ENCODE peak calls at places on chromosomes 13 and 19, in six cellular contexts. D, C, E, Z, I and O are unnamed samples. For H3K36me3, the result is how much of the 10 kb centered on the place peaks cover.

GRCh38 chr13:29049524-29049923 is 229.4 kb downstream of the MTUS2 start:
- DNase-seq in D (no peak), C (no peak), E (no peak), Z (no peak), I (no peak), O (no peak)

GRCh38 chr19:4014541-4015491 is 7.3 kb downstream of the PIAS4 start:
- DNase-seq in D (no peak), C (peak), E (no peak), Z (no peak), I (peak), O (peak)

GRCh38 chr13:28131646-28132045 is 6.7 kb upstream of the PAN3 start:
- DNase-seq in D (no peak), C (no peak), E (no peak), Z (no peak), I (no peak), O (no peak)

GRCh38 chr19:55519461-55520311 is 17.2 kb downstream of the SBK2 start:
- DNase-seq in D (no peak), C (no peak), E (no peak), Z (peak), I (no peak), O (no peak)

GRCh38 chr19:3693030-3693925 is 7.0 kb downstream of the PIP5K1C start:
- DNase-seq in D (no peak), C (no peak), E (no peak), Z (no peak), I (no peak), O (no peak)

GRCh38 chr13:79837741-79838450 is 356.9 kb downstream of the NDFIP2 start:
- DNase-seq in D (no peak), C (no peak), E (no peak), Z (peak), I (no peak), O (no peak)

GRCh38 chr19:34041922-34042521 is 130.3 kb upstream of the LSM14A start:
- DNase-seq in D (peak), C (peak), E (peak), Z (no peak), I (peak), O (peak)

GRCh38 chr13:110400786-110401533 is 93.9 kb downstream of the COL4A2 start:
- DNase-seq in D (no peak), C (no peak), E (no peak), Z (peak), I (no peak), O (no peak)

GRCh38 chr13:112891477-112892401 is 77.3 kb upstream of the MCF2L start:
- DNase-seq in D (no peak), C (no peak), E (no peak), Z (no peak), I (no peak), O (no peak)

DNA sequence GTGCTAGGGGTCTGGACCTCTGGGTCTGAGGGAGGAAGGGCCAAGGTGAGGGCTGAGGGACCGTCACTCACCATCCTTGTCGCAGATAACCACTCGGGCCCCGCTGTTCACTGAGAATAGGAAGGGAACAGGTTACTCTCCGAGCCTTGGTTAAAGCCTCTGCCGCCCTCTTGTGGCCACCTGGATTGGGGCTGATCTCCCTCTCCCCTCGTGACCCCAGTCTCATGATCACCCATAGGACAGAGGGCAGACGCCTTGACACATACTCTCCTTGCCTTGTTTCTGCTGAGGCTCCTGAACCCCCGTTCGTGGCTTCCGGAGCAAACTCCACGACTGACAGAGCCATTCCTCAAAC is 580 bp downstream of the HSD17B14 start:
- DNase-seq in D (peak), C (peak), E (peak), Z (peak), I (peak), O (peak)
- TF ChIP-seq CTCF in D (peak), C (peak), E (peak), Z (peak), I (peak), O (peak)

DNA sequence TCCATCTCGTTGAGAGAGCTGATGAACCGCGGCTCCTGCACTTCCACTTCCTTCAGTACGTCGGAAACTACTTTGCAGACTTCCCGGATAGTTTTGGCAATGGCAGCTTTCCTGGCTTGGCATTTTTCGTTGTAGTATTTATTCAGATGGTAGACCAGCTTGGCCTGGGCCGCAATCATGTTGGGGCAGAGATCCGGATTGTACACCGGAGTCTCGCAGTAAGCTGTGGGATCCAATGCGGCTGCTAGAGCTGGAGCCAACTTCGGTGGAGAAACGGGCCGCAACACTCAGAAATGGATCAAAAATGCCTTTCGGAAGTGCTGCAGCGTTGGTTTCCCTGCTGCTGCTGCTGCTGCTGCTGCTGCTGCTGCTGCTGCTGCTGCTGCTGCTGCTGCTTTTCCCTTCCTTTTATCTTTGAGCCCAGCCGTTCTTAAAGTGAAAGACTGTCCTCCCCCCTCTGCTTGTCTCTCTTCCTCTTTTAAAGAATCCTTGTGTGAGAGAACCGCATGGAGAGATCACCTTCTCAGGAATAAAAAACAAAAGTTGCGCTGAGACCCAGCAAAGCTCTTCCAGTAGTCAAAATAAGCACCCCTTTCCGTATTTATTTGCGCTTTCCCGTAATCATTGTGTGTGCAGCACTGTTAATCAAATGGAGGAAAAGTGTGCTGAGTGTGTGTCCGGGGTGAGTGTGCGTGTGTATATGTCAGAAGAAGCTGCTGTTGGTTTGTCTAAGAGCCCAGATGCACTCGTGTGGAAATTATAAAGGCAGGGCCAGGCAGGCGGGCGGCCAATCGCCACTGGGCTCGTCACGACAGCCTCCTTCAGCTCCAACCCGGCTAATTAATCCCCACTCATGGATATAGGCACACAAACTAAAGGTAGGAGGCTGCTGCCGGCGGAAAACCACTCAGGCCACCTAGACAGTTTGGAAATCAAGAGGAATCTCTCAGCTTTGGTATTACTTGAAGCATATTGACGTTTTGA is at the start of gene MAB21L1:
- DNase-seq in D (no peak), C (no peak), E (no peak), Z (peak), I (peak), O (no peak)
- H3K27ac ChIP-seq in D (no peak), C (peak), E (no peak), Z (peak), I (peak), O (no peak)

GRCh38 chr19:7650148-7650547 is 13.2 kb downstream of the STXBP2 start:
- DNase-seq in D (no peak), C (no peak), E (no peak), Z (no peak), I (no peak), O (no peak)
- H3K36me3 ChIP-seq in D (under half), C (under half), E (under half), Z (under half), I (under half), O (under half)

GRCh38 chr13:23081901-23082300 is 98.9 kb upstream of the SGCG start:
- DNase-seq in D (no peak), C (no peak), E (no peak), Z (no peak), I (no peak), O (no peak)

GRCh38 chr13:23086951-23087350 is 93.8 kb upstream of the SGCG start:
- DNase-seq in D (no peak), C (no peak), E (no peak), Z (no peak), I (no peak), O (no peak)

GRCh38 chr13:23087884-23088283 is 92.9 kb upstream of the SGCG start:
- DNase-seq in D (no peak), C (no peak), E (no peak), Z (no peak), I (no peak), O (no peak)
- TF ChIP-seq CTCF in D (no peak), C (peak), E (no peak), Z (peak), I (no peak), O (no peak)

DNA sequence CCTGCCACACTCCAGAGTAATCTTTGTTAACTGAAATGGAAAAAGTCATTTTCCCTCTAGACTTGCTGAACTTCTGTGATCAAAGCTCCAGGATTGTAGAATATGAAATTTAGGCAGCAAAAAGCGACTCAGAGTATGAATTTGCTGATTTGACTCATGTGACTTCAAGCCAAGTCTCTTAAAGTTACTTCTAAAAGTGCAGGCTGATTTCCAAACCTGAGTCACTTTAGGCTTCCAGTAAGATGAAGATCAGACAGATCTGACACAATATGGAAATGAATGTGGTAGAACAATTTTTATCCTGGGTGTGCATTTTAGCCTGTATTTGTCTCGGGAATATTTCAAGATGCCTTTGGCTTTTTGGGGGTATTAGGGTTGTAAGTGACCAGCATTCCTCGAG is 151.0 kb upstream of the TMTC4 start:
- DNase-seq in D (no peak), C (no peak), E (no peak), Z (peak), I (no peak), O (no peak)
- H3K27ac ChIP-seq in D (no peak), C (no peak), E (no peak), Z (no peak), I (no peak), O (no peak)

GRCh38 chr19:17735410-17735809 is 15.9 kb upstream of the FCHO1 start:
- DNase-seq in D (no peak), C (no peak), E (no peak), Z (no peak), I (no peak), O (no peak)

GRCh38 chr19:17727843-17728242 is 8.6 kb downstream of the MAP1S start:
- DNase-seq in D (no peak), C (no peak), E (no peak), Z (no peak), I (no peak), O (no peak)

GRCh38 chr19:17737690-17738153 is 13.6 kb upstream of the FCHO1 start:
- DNase-seq in D (no peak), C (no peak), E (no peak), Z (no peak), I (no peak), O (no peak)

GRCh38 chr19:17734146-17734545 is 14.9 kb downstream of the MAP1S start:
- DNase-seq in D (no peak), C (no peak), E (no peak), Z (no peak), I (no peak), O (no peak)

GRCh38 chr19:17733127-17733526 is 13.8 kb downstream of the MAP1S start:
- DNase-seq in D (no peak), C (no peak), E (no peak), Z (no peak), I (no peak), O (no peak)
- H3K36me3 ChIP-seq in D (half or more), C (half or more), E (under half), Z (under half), I (half or more), O (under half)

GRCh38 chr19:35149463-35149862 is 5.1 kb upstream of the FXYD5 start:
- DNase-seq in D (no peak), C (no peak), E (no peak), Z (no peak), I (no peak), O (no peak)
- TF ChIP-seq CTCF in D (no peak), C (no peak), E (no peak), Z (no peak), I (no peak), O (no peak)

DNA sequence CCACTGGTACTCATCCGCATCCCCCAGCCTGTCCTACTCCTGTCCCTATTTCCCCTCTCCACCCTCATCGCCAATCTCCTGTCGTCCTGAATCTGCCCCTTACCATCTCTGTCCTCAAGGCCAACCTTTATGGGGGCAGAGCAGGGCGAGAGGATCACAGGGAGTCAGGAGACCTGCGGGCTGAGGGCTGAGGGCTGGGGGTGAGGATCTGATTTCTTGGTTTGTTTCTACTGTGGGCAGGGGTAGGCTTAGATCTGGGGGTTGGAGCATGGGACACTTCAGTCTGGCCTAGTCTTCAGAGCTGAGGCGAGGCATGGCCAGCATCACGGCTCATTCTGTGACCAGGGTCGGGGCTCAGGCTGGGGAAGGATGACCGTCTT is 16.5 kb upstream of the ERCC1 start:
- DNase-seq in D (no peak), C (no peak), E (no peak), Z (no peak), I (no peak), O (no peak)
- H3K27ac ChIP-seq in D (peak), C (peak), E (peak), Z (peak), I (peak), O (peak)

DNA sequence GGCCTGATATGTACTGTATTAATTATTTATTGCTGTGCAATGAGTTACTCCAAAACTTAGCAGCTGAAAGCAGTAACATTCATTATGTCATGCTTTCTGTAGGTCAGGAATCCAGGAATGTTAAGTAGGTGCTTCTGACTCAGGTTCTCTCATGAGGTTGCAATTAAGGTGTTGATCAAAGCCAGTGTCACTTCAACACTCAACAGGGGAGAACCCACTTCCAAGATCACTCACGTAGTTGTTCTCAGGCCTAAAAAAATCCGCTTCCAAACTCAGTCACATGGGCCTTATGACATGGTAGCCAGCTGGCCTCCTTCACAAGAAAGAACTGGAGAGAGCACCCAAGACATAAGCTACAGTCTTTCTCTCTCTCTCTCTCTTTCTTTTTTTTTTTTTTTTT is 211.1 kb upstream of the NBEA start:
- DNase-seq in D (no peak), C (no peak), E (no peak), Z (no peak), I (no peak), O (no peak)
- H3K36me3 ChIP-seq in D (under half), C (under half), E (under half), Z (under half), I (under half), O (under half)